ENCODE peak calls at places on chromosomes 12 and 14, in six cellular contexts. S is HepG2, Y is GM12878, E is GM12891, X is SK-N-SH, D is H1. L is an unnamed sample.

GRCh38 chr12:107461222-107461980 is 224.2 kb upstream of the PWP1 start:
- DNase-seq in S (no peak), Y (no peak), E (no peak), X (peak; percentile 70), D (no peak), L (no peak)

GRCh38 chr12:47078733-47079364 is 572 bp upstream of the PCED1B start:
- DNase-seq in S (no peak), Y (no peak), E (no peak), X (no peak), D (no peak), L (no peak)

GRCh38 chr14:52413729-52414453 is 99.8 kb downstream of the PTGER2 start:
- DNase-seq in S (no peak), Y (no peak), E (no peak), X (no peak), D (no peak), L (no peak)

GRCh38 chr12:102478416-102479098 is 1.8 kb downstream of the IGF1 start:
- DNase-seq in S (no peak), Y (peak; percentile 82), E (no peak), X (no peak), D (no peak), L (peak; percentile 25)

GRCh38 chr12:24027352-24027751 is 77.9 kb upstream of the SOX5 start:
- DNase-seq in S (no peak), Y (no peak), E (no peak), X (no peak), D (no peak), L (no peak)

GRCh38 chr12:105961821-105962671 is 176.7 kb downstream of the NUAK1 start:
- DNase-seq in S (no peak), Y (no peak), E (no peak), X (no peak), D (no peak), L (no peak)

GRCh38 chr12:6280053-6280469 is 30.4 kb upstream of the PLEKHG6 start:
- DNase-seq in S (peak; percentile 93), Y (no peak), E (no peak), X (no peak), D (no peak), L (no peak)

GRCh38 chr14:80587096-80587724 is 354.3 kb downstream of the CEP128 start:
- DNase-seq in S (peak; percentile 30), Y (peak; percentile 89), E (peak; percentile 6), X (no peak), D (no peak), L (no peak)

GRCh38 chr14:96797943-96798349 is 764 bp downstream of the VRK1 start:
- DNase-seq in S (peak; percentile 20), Y (no peak), E (peak; percentile 24), X (peak; percentile 45), D (no peak), L (peak; percentile 19)

GRCh38 chr12:12883369-12884001 is 7.9 kb upstream of the GPRC5A start:
- DNase-seq in S (peak; percentile 77), Y (no peak), E (no peak), X (no peak), D (no peak), L (no peak)

GRCh38 chr12:107654866-107655265 is 30.7 kb upstream of the PWP1 start:
- DNase-seq in S (no peak), Y (no peak), E (no peak), X (no peak), D (no peak), L (no peak)

GRCh38 chr12:66467932-66468331 is 165.6 kb downstream of the HELB start:
- DNase-seq in S (no peak), Y (no peak), E (no peak), X (peak; percentile 8), D (no peak), L (no peak)

GRCh38 chr12:561908-562593 is 101.2 kb downstream of the NINJ2 start:
- DNase-seq in S (no peak), Y (no peak), E (no peak), X (peak; percentile 52), D (no peak), L (no peak)

GRCh38 chr12:112422531-112422930 is 3.8 kb downstream of the PTPN11 start:
- DNase-seq in S (no peak), Y (no peak), E (no peak), X (no peak), D (no peak), L (no peak)

GRCh38 chr14:58414845-58415244 is 12.5 kb downstream of the TIMM9 start:
- DNase-seq in S (no peak), Y (no peak), E (no peak), X (no peak), D (no peak), L (no peak)
- TF ChIP-seq TAF1 in S (no peak), Y (no peak), E (no peak), X (no peak), D (no peak), L (no peak)

GRCh38 chr12:62191747-62192485 is 68.3 kb upstream of the USP15 start:
- DNase-seq in S (no peak), Y (no peak), E (peak; percentile 2), X (peak; percentile 15), D (no peak), L (no peak)

GRCh38 chr12:62194616-62195015 is 65.6 kb upstream of the USP15 start:
- DNase-seq in S (no peak), Y (no peak), E (no peak), X (no peak), D (no peak), L (no peak)

GRCh38 chr12:62194031-62194430 is 66.2 kb upstream of the USP15 start:
- DNase-seq in S (peak; percentile 51), Y (no peak), E (no peak), X (no peak), D (no peak), L (no peak)

GRCh38 chr12:62190921-62191746 is 69.1 kb upstream of the USP15 start:
- DNase-seq in S (no peak), Y (no peak), E (peak; percentile 4), X (peak; percentile 31), D (no peak), L (peak; percentile 3)

DNA sequence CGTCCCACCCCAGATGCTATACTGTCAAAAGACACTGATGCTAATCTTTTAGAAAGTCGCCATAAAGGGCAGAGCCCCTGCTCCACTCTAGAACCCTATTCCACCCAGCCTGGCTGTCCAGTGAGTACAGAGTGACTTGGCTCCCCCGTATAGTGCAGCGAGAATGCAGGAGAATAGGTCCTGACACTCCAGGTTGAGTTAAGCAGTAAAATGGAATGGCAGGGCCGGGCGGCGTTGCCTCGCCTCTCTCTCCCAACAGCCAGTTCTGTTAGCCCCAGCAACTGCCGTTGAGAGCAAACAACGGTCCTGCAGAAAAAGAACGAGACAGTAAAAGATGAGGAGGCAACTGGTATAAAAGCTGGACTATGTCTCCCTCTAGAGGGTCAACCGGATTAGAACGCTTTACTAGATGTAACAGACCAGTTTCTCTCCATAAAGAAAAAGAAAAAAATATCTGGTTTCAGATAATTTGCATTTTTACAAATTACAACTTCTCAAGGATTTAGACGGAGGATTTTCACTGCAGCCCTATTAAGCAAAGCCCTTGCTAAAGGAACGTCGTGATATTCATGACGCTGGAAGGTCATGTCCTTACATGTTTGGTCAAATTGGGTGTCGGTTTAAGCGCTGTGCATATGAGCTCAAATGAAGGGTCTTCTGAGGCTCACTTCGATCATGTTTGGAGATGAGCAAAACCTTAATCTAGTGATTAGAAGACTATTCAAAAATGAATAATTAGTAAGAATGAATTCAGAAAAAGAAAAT is 67.5 kb upstream of the USP15 start:
- DNase-seq in S (peak; percentile 71), Y (peak; percentile 20), E (peak; percentile 46), X (peak; percentile 77), D (no peak), L (peak; percentile 27)
- TF ChIP-seq TAF1 in S (no peak), Y (no peak), E (no peak), X (no peak), D (no peak), L (no peak)

DNA sequence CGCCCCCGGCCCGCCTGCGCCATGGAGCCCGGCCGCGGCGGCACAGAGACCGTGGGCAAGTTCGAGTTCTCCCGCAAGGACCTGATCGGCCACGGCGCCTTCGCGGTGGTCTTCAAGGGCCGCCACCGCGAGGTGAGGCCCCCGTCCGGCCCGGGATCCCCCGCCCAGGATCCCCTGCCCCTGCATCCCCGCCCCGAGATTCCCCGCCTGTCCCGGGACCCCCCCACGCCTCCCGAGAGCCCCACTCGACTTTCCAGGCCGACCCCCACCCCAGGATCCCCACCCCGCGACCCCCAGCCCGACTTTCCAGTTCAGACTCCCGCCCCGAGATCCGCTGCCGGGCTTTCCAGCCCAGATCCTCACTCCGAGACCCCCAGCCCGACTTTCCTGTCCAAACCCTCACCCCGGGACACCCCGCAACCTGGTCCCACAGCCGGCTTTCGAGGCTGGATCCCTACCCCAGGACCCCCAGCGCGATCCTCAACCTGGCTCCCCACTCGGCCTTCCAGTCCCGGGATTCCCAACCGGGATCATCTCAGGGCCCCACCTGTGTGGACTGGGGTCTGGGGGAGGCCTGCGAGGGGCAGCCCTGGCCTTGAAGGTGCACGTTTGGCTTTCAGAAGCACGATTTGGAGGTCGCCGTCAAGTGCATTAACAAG is 688 bp downstream of the ULK1 start:
- DNase-seq in S (no peak), Y (no peak), E (peak; percentile 44), X (peak; percentile 53), D (no peak), L (peak; percentile 41)
- TF ChIP-seq TAF1 in S (no peak), Y (no peak), E (no peak), X (no peak), D (no peak), L (no peak)

GRCh38 chr12:65170245-65170881 is 980 bp downstream of the LEMD3 start:
- DNase-seq in S (peak; percentile 27), Y (no peak), E (peak; percentile 41), X (peak; percentile 63), D (peak; percentile 9), L (no peak)
- TF ChIP-seq TAF1 in S (no peak), Y (no peak), E (no peak), X (no peak), D (peak; percentile 14), L (no peak)

GRCh38 chr12:100611031-100611430 is 37.5 kb downstream of the GAS2L3 start:
- DNase-seq in S (no peak), Y (no peak), E (no peak), X (no peak), D (no peak), L (no peak)
- TF ChIP-seq TAF1 in S (no peak), Y (no peak), E (no peak), X (no peak), D (no peak), L (no peak)

DNA sequence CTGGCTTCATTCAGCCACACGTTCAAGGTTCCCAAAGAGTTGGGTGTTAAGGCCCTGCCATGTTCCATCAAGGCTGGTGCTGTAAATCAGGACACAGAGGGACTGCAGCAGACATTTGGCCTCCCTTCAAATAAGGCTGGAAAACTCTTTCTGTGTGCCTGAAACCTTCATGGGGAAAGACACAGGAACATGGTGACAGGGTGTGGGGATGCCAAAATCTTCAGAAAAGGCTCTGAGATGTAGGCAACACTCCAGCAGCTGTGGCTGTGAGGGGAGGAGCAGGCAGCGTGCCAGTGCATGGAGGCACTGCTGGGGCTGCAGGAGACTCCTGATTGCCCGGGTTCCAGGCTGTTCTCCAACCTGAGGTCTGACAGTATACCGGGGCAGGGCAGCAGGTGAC is 15.0 kb downstream of the POMT2 start:
- DNase-seq in S (no peak), Y (no peak), E (no peak), X (no peak), D (no peak), L (no peak)
- TF ChIP-seq TAF1 in S (no peak), Y (no peak), E (no peak), X (no peak), D (no peak), L (no peak)